ENCODE peak calls at places on chromosomes 3 and 15, in five cellular contexts. O is progenitor cell of endocrine pancreas, D is GM13976, A is nephron progenitor cell, S is mesothelial cell of epicardium. M is an unnamed sample.

GRCh38 chr3:171328419-171329082 is 131.7 kb downstream of the TNIK start:
- DNase-seq in O (no peak), A (no peak), S (no peak), D (no peak), M (no peak)

GRCh38 chr15:66742286-66742685 is 40.2 kb downstream of the SMAD6 start:
- DNase-seq in A (no peak), O (no peak), D (no peak), S (no peak), M (no peak)

GRCh38 chr3:197010556-197011351 is 18.9 kb downstream of the MELTF start:
- DNase-seq in D (no peak), S (no peak), O (no peak), A (no peak), M (no peak)

GRCh38 chr3:120114981-120115380 is 20.7 kb upstream of the GSK3B start:
- DNase-seq in O (no peak), D (no peak), A (no peak), S (no peak), M (no peak)

GRCh38 chr3:46695962-46696922 is 2.8 kb upstream of the ALS2CL start:
- DNase-seq in A (no peak), S (no peak), D (no peak), O (no peak), M (no peak)

GRCh38 chr3:187922704-187923393 is 177.6 kb upstream of the BCL6 start:
- DNase-seq in O (no peak), D (no peak), S (no peak), A (no peak), M (no peak)

GRCh38 chr3:83218383-83219200 is 1457.1 kb upstream of the GBE1 start:
- DNase-seq in S (no peak), D (no peak), A (no peak), O (no peak), M (no peak)

GRCh38 chr15:79673416-79674123 is 223.2 kb downstream of the MTHFS start:
- DNase-seq in D (peak), O (no peak), A (no peak), S (no peak), M (no peak)

GRCh38 chr3:188179006-188179966 is 25.3 kb downstream of the LPP start:
- DNase-seq in A (peak), O (no peak), D (no peak), S (peak), M (no peak)

GRCh38 chr15:59999558-60000112 is 4.5 kb upstream of the FOXB1 start:
- DNase-seq in D (no peak), O (no peak), S (no peak), A (peak), M (no peak)

GRCh38 chr3:191804935-191805334 is 344.0 kb downstream of the PYDC2 start:
- DNase-seq in A (no peak), D (no peak), O (no peak), S (no peak), M (no peak)

GRCh38 chr3:152197451-152197850 is 71.3 kb upstream of the MBNL1 start:
- DNase-seq in A (no peak), S (no peak), O (no peak), D (no peak), M (no peak)

GRCh38 chr15:64029111-64029510 is 17.2 kb downstream of the DAPK2 start:
- DNase-seq in O (no peak), S (no peak), D (no peak), A (no peak), M (no peak)

GRCh38 chr3:187678869-187679268 is 8.7 kb upstream of the SST start:
- DNase-seq in S (peak), A (peak), D (no peak), O (peak), M (no peak)

GRCh38 chr3:136787226-136787793 is 31.6 kb upstream of the SLC35G2 start:
- DNase-seq in O (no peak), D (peak), S (no peak), A (no peak), M (no peak)

GRCh38 chr3:66037330-66037985 is 1.3 kb downstream of the MAGI1 start:
- DNase-seq in S (peak), A (peak), O (peak), D (peak), M (no peak)

GRCh38 chr3:97952872-97953271 is 19.4 kb downstream of the RIOX2 start:
- DNase-seq in D (no peak), A (no peak), O (no peak), S (no peak), M (no peak)

GRCh38 chr15:70602281-70602680 is 161.1 kb downstream of the UACA start:
- DNase-seq in O (no peak), A (no peak), D (no peak), S (no peak), M (no peak)

GRCh38 chr3:119497824-119498187 is 541 bp upstream of the TIMMDC1 start:
- DNase-seq in D (no peak), A (peak), S (peak), O (no peak), M (no peak)

GRCh38 chr3:183328823-183329222 is 75.8 kb downstream of the B3GNT5 start:
- DNase-seq in O (no peak), D (no peak), A (no peak), S (no peak), M (no peak)

GRCh38 chr3:78734048-78734637 is 1033.7 kb downstream of the ROBO1 start:
- DNase-seq in S (no peak), A (no peak), D (no peak), O (no peak), M (no peak)

GRCh38 chr15:52427804-52428203 is 100.9 kb downstream of the MYO5A start:
- DNase-seq in D (peak), O (no peak), A (peak), S (no peak), M (no peak)

GRCh38 chr3:46953265-46954010 is 23.1 kb downstream of the CCDC12 start:
- DNase-seq in O (no peak), A (no peak), D (no peak), S (no peak), M (no peak)

GRCh38 chr15:67177750-67178149 is 76.7 kb downstream of the AAGAB start:
- DNase-seq in A (no peak), D (no peak), S (no peak), O (no peak), M (no peak)

GRCh38 chr15:63857459-63857856 is 23.7 kb upstream of the HERC1 start:
- DNase-seq in O (no peak), A (no peak), S (no peak), D (no peak), M (no peak)

GRCh38 chr3:8705575-8705974 is 28.0 kb upstream of the CAV3 start:
- DNase-seq in O (no peak), D (no peak), A (no peak), S (no peak), M (no peak)

GRCh38 chr15:74226761-74227540 is 9.2 kb upstream of the CCDC33 start:
- DNase-seq in O (no peak), S (no peak), A (no peak), D (no peak), M (no peak)

GRCh38 chr3:96548073-96548472 is 266.3 kb upstream of the EPHA6 start:
- DNase-seq in S (no peak), A (no peak), D (no peak), O (no peak), M (no peak)

GRCh38 chr3:126528419-126528799 is 4.5 kb downstream of the CHST13 start:
- DNase-seq in S (no peak), D (no peak), A (no peak), O (no peak), M (no peak)

GRCh38 chr15:66775127-66776105 is 73.4 kb downstream of the SMAD6 start:
- DNase-seq in D (no peak), O (no peak), S (no peak), A (no peak), M (no peak)

GRCh38 chr3:18382760-18383369 is 42.3 kb downstream of the SATB1 start:
- DNase-seq in O (no peak), D (no peak), A (no peak), S (no peak), M (no peak)

GRCh38 chr15:81092559-81092902 is 41.5 kb upstream of the CFAP161 start:
- DNase-seq in D (no peak), A (no peak), S (no peak), O (no peak), M (no peak)

GRCh38 chr15:76335129-76335850 is 1.3 kb upstream of the ISL2 start:
- DNase-seq in O (no peak), D (peak), A (peak), S (no peak), M (no peak)

GRCh38 chr3:170178631-170179030 is 2.9 kb downstream of the PHC3 start:
- DNase-seq in S (no peak), D (peak), A (no peak), O (no peak), M (no peak)

GRCh38 chr3:84318273-84318809 is 640.4 kb upstream of the CADM2 start:
- DNase-seq in O (no peak), A (no peak), S (no peak), D (no peak), M (no peak)
- TF ChIP-seq CTCF in O (no peak), A (no peak), S (no peak), D (no peak), M (no peak)

DNA sequence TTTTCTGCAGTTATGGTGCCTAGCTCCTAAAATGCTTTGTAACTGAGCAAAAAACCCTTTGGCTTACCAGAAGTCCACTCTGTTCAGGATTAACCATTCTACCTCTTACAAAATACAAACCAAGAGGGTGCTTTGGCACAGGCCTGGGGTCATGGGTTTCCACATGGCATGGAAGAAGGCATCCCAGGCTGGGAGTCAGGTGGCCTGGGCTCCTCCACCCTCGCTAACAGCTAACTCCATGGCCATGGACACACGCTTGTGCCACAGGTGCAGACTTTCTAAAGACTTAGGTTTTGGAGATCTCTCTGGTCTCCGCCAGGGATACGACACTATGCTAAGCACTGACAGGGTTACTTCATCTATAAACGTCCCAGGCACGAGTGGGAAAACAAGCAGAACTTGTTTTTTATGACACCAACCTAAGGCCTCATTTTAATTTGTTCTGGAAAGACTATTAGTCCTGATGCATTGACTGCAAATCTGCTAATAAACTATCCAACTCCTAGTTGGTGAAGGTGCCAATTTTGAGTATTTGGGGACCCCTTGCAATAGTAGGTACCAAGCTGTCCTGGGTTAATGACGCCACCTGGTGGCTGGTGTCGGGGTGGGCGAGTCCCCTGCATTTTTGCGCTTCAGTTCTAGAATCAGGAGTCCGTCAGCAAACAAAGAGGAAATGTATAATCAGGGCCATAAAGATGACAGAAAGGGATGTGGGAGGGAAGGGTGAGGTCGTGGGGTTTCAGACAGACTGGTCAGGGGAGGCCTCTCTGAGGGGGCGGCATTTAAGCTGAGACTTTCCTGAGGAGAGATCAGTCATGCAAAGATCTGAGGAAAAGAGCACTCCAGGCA is 10.3 kb upstream of the ALDH1A3 start:
- DNase-seq in A (peak), O (no peak), D (no peak), S (no peak), M (no peak)
- TF ChIP-seq CTCF in A (peak), O (peak), D (peak), S (peak), M (peak)

DNA sequence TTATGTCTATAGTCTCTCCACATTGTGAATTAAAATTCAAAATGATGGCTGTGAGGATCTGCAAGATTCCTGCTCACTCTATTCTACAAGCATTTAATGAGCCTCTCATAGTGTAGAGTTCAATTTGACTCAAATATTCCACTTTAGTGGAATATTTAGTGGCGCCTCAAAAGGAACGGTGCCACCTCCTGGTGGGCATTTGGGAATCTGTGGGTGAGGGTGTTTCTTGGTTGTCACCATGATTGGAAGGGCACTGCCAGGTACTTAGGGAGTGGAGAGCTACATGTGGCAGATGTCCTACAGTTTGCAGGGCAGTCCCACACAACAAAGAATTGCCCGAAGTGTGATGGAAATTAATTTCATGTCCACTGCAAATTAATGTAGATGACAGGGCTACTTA is 21.5 kb upstream of the KCNMB3 start:
- DNase-seq in D (no peak), O (no peak), A (no peak), S (no peak), M (no peak)
- TF ChIP-seq CTCF in D (no peak), O (no peak), A (no peak), S (no peak), M (no peak)

GRCh38 chr3:54670269-54671000 is 257.4 kb downstream of the LRTM1 start:
- DNase-seq in D (no peak), S (no peak), O (no peak), A (peak), M (no peak)
- TF ChIP-seq CTCF in D (no peak), S (no peak), O (no peak), A (no peak), M (no peak)

GRCh38 chr15:44261007-44261706 is 27.4 kb upstream of the GOLM2 start:
- DNase-seq in D (no peak), O (no peak), S (no peak), A (no peak), M (no peak)
- TF ChIP-seq CTCF in D (no peak), O (no peak), S (no peak), A (no peak), M (peak)

DNA sequence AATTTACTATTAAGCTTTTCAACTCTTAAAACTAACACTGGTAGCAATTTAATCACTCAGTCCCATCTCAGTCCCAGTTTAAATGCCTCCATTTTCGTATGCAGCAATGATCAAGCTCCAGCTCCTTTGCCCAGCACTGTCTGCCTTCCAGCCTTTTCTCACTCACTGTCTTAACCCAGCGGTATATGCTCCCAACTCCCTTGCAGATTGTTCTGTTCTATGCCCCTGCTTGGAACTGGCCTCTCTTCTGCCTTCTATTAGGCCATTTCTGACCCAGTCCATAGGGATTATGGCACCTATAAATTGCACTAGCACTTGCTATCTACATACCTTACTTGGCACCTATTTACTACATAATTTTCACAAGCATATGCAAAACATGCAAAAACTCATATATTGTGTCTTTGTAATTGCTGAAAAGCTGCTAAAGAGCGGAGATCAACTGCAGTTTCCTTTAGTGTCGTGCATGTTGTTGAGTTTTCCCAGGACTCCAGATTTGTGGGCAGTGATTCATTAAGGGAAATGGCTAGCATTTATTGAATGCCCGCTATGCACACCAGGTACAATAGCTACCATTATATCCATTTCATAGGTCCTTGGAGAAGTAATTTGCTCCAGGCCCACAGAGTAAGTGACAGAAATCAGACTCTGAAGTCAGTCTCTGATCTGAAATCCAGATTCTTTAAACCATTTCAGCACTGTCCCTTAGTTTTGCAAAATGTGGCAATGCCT is 24.4 kb downstream of the CRBN start:
- DNase-seq in O (no peak), D (no peak), A (no peak), S (no peak), M (no peak)
- TF ChIP-seq CTCF in O (no peak), D (no peak), A (no peak), S (no peak), M (no peak)

M was measured in type B pancreatic cell.